ENCODE peak calls at places on chromosomes 1 and 21, in four cellular contexts. T, R, A and E are unnamed samples.

GRCh38 chr1:179924268-179924667 is 30.3 kb upstream of the CEP350 start:
- DNase-seq in R (no peak), T (no peak), A (no peak), E (no peak)

GRCh38 chr1:183185941-183186490 is at the start of gene LAMC2:
- DNase-seq in T (peak; percentile 96), A (peak; percentile 46), R (peak; percentile 52), E (no peak)

GRCh38 chr1:161768986-161769672 is 3.0 kb downstream of the ATF6 start:
- DNase-seq in R (no peak), A (peak; percentile 72), T (no peak), E (no peak)

GRCh38 chr1:237013608-237014007 is 9.4 kb upstream of the MT1HL1 start:
- DNase-seq in A (no peak), R (no peak), T (no peak), E (no peak)

GRCh38 chr21:38476385-38476784 is 21.9 kb downstream of the ERG start:
- DNase-seq in T (no peak), R (no peak), A (peak; percentile 100), E (peak; percentile 14)

GRCh38 chr21:45384656-45385548 is 20.1 kb upstream of the COL18A1 start:
- DNase-seq in A (no peak), R (no peak), T (no peak), E (no peak)

GRCh38 chr1:156152628-156153027 is 757 bp upstream of the SEMA4A start:
- DNase-seq in R (no peak), T (no peak), A (no peak), E (no peak)

GRCh38 chr1:174659823-174660222 is 212.1 kb downstream of the GPR52 start:
- DNase-seq in R (peak; percentile 61), A (peak; percentile 47), T (peak; percentile 33), E (no peak)

GRCh38 chr1:209224886-209225285 is 358.6 kb upstream of the CAMK1G start:
- DNase-seq in A (no peak), T (no peak), R (no peak), E (no peak)

GRCh38 chr1:184520343-184520742 is 133.5 kb downstream of the C1orf21 start:
- DNase-seq in R (no peak), T (no peak), A (no peak), E (no peak)

GRCh38 chr1:199273837-199274379 is 635.1 kb downstream of the PTPRC start:
- DNase-seq in T (no peak), R (peak; percentile 80), A (peak; percentile 40), E (no peak)

GRCh38 chr1:174534789-174535188 is 87.0 kb downstream of the GPR52 start:
- DNase-seq in R (peak; percentile 82), A (no peak), T (no peak), E (no peak)

GRCh38 chr1:207581496-207582168 is 63.3 kb upstream of the CR1L start:
- DNase-seq in A (no peak), T (no peak), R (no peak), E (no peak)

GRCh38 chr1:212578043-212578442 is 30.5 kb upstream of the ATF3 start:
- DNase-seq in A (no peak), T (no peak), R (no peak), E (no peak)

GRCh38 chr1:224133741-224134299 is 19.9 kb downstream of the FBXO28 start:
- DNase-seq in R (no peak), T (no peak), A (no peak), E (no peak)

GRCh38 chr1:224132901-224133300 is 19.0 kb downstream of the FBXO28 start:
- DNase-seq in R (no peak), T (peak; percentile 73), A (no peak), E (no peak)

GRCh38 chr1:224127925-224128819 is 14.3 kb downstream of the FBXO28 start:
- DNase-seq in R (peak; percentile 67), T (no peak), A (no peak), E (no peak)

DNA sequence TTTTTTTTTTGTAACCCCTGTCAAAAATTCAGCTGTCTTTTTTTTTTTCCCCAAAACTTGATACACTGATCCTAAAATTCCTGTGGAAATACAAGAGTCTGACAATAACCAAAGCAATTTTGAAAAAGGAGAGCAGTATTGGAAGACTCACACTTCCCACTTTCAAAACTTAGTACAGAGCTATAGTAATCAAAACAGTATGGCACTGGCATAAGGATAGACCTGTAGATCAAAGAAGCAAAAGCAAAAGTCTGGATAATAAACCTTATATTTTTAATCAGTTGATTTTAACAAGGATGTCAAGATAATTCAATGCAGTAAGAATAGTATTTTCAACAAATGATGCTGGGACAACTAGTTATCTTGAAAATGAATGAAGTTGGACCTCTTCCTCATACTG is 17.3 kb downstream of the FBXO28 start:
- DNase-seq in A (no peak), R (no peak), T (no peak), E (no peak)
- H3K9me1 ChIP-seq in A (no peaks in the 10 kb centered on the region), R (peaks cover 3% of the 10 kb centered on the region), T (no peaks in the 10 kb centered on the region), E (no peaks in the 10 kb centered on the region)

GRCh38 chr1:75632350-75632949 is 21.5 kb upstream of the SLC44A5 start:
- DNase-seq in R (peak; percentile 23), T (no peak), A (peak; percentile 70), E (peak; percentile 38)
- H3K9me1 ChIP-seq in R (no peaks in the 10 kb centered on the region), T (no peaks in the 10 kb centered on the region), A (no peaks in the 10 kb centered on the region), E (no peaks in the 10 kb centered on the region)

GRCh38 chr1:40776236-40777072 is 7.1 kb upstream of the KCNQ4 start:
- DNase-seq in A (no peak), T (no peak), R (no peak), E (no peak)
- H3K9me1 ChIP-seq in A (no peaks in the 10 kb centered on the region), T (no peaks in the 10 kb centered on the region), R (peaks cover 6% of the 10 kb centered on the region), E (no peaks in the 10 kb centered on the region)

DNA sequence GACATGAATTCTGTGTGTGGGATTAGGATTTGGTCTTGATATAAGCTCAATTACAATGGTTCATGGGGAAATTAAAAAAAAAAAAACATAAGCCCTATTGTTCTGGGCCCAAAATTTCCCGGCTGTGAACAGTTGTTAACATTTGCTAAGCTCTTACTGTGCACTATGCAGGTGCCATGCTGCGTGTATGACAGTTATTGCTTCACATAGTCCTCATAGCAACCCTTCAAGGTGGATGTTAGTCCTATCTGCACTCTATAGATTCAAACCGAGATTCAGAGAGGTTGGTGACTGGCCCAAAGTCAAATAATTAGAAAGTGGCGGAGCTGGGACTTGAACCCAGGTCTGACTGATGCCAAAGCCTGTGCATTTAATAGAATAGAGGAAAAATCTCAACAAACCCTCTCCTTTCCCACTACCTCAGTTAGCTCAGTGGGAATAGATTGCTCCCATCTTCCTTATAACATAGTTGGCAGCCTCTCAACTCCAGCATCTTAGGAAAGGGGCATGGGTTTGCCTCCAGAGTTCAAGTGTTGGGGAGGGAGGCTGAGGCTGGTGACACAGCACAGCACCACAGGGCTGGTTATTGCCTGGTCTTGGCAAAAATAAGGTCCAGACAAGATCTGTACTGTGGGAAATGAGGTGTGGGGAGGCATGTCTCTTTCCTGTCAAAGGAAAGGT is 55.0 kb upstream of the GCLM start:
- DNase-seq in T (no peak), A (no peak), R (no peak), E (no peak)
- H3K9me1 ChIP-seq in T (no peaks in the 10 kb centered on the region), A (no peaks in the 10 kb centered on the region), R (no peaks in the 10 kb centered on the region), E (no peaks in the 10 kb centered on the region)